ENCODE peak calls at places on chromosomes 11 and 22, in eight cellular contexts. Q is PC-9, G is progenitor cell of endocrine pancreas, C is HCT116, N is K562, M is breast epithelium, B is fibroblast of the aortic adventitia, D is neural progenitor cell. K is an unnamed sample.

GRCh38 chr11:50174189-50174588 is 141.5 kb downstream of the OR4C45 start:
- DNase-seq in Q (no peak), G (no peak), C (no peak), N (no peak), M (no peak), B (peak), D (no peak), K (no peak)

GRCh38 chr11:68099474-68100405 is 21.4 kb downstream of the CHKA start:
- DNase-seq in Q (no peak), G (peak), C (no peak), N (peak), M (no peak), B (peak), D (no peak), K (no peak)

GRCh38 chr11:1829039-1829820 is 5.6 kb upstream of the SYT8 start:
- DNase-seq in Q (peak), G (no peak), C (no peak), N (no peak), M (no peak), B (peak), D (no peak), K (no peak)

GRCh38 chr22:44916281-44917231 is 93.2 kb downstream of the PHF21B start:
- DNase-seq in Q (no peak), G (no peak), C (no peak), N (no peak), M (peak), B (no peak), D (no peak), K (no peak)

GRCh38 chr11:12159351-12160099 is 49.1 kb downstream of the MICAL2 start:
- DNase-seq in Q (no peak), G (no peak), C (no peak), N (no peak), M (no peak), B (peak), D (no peak), K (no peak)

GRCh38 chr11:100831929-100832480 is 144.9 kb downstream of the ARHGAP42 start:
- DNase-seq in Q (no peak), G (no peak), C (no peak), N (no peak), M (no peak), B (no peak), D (no peak), K (no peak)

GRCh38 chr11:93216511-93217121 is 18.8 kb upstream of the SLC36A4 start:
- DNase-seq in Q (no peak), G (no peak), C (no peak), N (no peak), M (no peak), B (no peak), D (no peak), K (no peak)

GRCh38 chr11:92140021-92140420 is 84.6 kb upstream of the FAT3 start:
- DNase-seq in Q (peak), G (no peak), C (no peak), N (no peak), M (no peak), B (no peak), D (no peak), K (no peak)

GRCh38 chr11:76891793-76892192 is 31.1 kb downstream of the ACER3 start:
- DNase-seq in Q (no peak), G (no peak), C (no peak), N (no peak), M (no peak), B (no peak), D (no peak), K (no peak)

GRCh38 chr11:2525941-2526807 is 81.4 kb downstream of the KCNQ1 start:
- DNase-seq in Q (no peak), G (peak), C (no peak), N (no peak), M (peak), B (no peak), D (no peak), K (peak)

GRCh38 chr11:130888790-130889189 is 27.5 kb downstream of the SNX19 start:
- DNase-seq in Q (no peak), G (no peak), C (no peak), N (no peak), M (no peak), B (no peak), D (no peak), K (no peak)

GRCh38 chr11:105189586-105189985 is 50.0 kb upstream of the CARD18 start:
- DNase-seq in Q (no peak), G (no peak), C (no peak), N (no peak), M (no peak), B (peak), D (no peak), K (no peak)

GRCh38 chr11:105582497-105582896 is 27.4 kb upstream of the GRIA4 start:
- DNase-seq in Q (no peak), G (no peak), C (no peak), N (no peak), M (no peak), B (no peak), D (no peak), K (no peak)

GRCh38 chr11:1557904-1558831 is 13.9 kb downstream of the DUSP8 start:
- DNase-seq in Q (peak), G (no peak), C (no peak), N (no peak), M (no peak), B (peak), D (no peak), K (no peak)

GRCh38 chr11:111422494-111423249 is 43.6 kb upstream of the POU2AF1 start:
- DNase-seq in Q (peak), G (peak), C (peak), N (peak), M (no peak), B (peak), D (peak), K (peak)

GRCh38 chr11:130216591-130217132 is 57.1 kb downstream of the ST14 start:
- DNase-seq in Q (no peak), G (no peak), C (no peak), N (no peak), M (no peak), B (no peak), D (no peak), K (peak)

GRCh38 chr22:47293368-47294221 is 531.1 kb downstream of the TBC1D22A start:
- DNase-seq in Q (no peak), G (no peak), C (no peak), N (no peak), M (peak), B (no peak), D (no peak), K (no peak)

GRCh38 chr11:61079416-61080150 is 22.7 kb upstream of the CD5 start:
- DNase-seq in Q (no peak), G (no peak), C (no peak), N (no peak), M (no peak), B (no peak), D (peak), K (no peak)

DNA sequence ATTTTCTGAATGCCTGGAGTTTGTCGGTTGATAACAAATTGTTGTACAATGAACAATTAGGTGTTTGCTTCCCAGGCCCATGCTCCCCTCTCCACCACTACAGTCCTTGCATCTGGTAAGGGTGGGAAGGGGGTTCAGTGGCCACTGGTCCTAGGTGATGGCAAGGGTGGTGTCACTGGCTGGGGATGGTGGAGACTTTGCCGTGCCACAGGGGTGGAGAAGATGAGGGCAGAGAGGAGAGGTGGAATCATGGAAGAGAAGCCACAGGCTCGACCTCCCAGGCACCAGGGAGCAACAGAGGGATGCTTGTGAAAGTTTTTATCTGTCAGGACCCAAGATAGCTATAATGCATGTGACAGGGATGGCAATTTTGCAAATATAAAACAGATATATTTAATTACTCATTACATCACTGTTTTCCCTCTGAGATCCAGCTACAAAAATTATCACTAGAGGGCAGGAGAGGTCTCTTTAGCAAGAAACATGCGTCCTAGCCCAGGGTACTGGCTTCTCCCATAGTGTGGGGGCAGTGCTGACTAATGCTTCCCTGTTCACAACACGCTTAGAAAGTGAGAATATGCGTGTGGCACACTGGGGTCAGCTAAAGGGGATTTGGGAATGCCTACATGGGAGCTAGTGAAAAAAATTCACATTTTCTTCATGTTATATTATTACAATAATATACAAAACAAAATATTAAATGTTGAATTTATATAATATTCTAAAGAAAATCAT is 49.0 kb upstream of the AMPD3 start:
- DNase-seq in Q (peak), G (peak), C (peak), N (peak), M (no peak), B (peak), D (peak), K (peak)
- TF ChIP-seq CTCF in Q (peak), G (peak), C (peak), N (peak), M (no peak), B (peak), D (peak), K (peak)

DNA sequence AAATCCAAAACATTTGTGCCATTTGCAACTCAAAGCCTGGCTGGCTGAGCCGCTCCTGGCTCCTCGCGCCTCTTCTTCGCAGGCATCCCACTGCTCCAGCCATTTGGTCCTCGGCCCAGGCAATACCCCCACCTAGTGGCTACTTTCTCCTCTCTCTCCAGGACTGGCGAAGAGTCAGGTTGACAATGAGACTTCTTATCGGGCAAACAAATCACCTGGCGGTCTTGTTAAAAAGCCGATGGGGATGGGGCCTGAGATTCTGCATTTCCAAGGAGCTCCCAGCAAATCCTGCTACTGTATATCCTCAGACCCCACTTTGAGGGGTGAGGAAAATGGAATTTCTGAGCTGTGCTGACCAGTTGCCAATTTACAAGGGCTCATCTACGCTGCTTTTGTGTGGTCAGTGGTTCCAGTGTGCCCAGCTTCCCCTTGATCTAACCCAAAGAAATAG is 89.0 kb downstream of the ISX start:
- DNase-seq in Q (peak), G (peak), C (peak), N (peak), M (peak), B (peak), D (peak), K (peak)
- TF ChIP-seq CTCF in Q (peak), G (peak), C (peak), N (peak), M (no peak), B (peak), D (peak), K (peak)

DNA sequence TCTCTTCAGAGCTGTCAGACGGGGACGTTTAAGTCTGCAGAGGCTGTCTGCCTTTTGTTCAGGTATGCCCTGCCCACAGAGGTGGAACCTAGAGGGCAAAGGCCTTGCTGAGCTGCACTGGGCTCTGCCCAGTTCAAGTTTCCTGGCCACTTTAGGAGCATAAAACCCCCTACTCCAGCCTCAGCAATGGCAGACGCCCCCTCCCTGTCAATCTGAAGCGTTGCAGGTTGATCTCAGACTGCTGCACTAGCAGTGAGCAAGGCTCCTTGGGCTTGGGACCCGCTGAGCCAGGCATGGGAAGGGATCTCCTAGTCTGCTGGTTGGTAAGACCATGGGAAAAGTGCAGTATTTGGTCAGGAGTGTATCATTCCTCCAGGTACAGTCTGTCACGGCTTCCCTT is 66.6 kb upstream of the TP53I11 start:
- DNase-seq in Q (no peak), G (no peak), C (no peak), N (no peak), M (no peak), B (no peak), D (peak), K (no peak)
- TF ChIP-seq CTCF in Q (peak), G (peak), C (peak), N (no peak), M (no peak), B (no peak), D (peak), K (no peak)

DNA sequence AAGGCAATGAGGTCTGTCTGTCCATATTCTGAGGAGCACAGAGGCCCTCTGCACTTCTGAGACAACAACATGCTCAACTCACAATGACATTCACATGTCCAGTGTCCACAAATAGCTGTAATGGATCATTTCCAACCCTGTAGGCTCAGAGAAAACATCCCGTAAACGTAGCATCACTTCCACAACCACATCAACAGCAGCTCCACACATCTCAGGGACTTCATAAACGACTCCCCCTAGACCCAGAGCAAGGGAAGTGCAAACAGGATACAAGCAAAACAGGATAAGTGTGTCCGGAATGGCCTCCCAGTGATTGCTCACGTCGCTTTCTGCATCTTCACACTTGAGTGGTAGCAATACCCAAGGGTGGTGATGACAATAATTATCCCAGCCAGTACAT is 100.2 kb downstream of the SYN3 start:
- DNase-seq in Q (no peak), G (no peak), C (no peak), N (no peak), M (no peak), B (no peak), D (peak), K (no peak)
- TF ChIP-seq CTCF in Q (no peak), G (no peak), C (no peak), N (no peak), M (no peak), B (no peak), D (peak), K (no peak)

GRCh38 chr11:75423721-75424120 is 9.3 kb downstream of the KLHL35 start:
- DNase-seq in Q (no peak), G (no peak), C (no peak), N (no peak), M (no peak), B (no peak), D (no peak), K (no peak)

GRCh38 chr11:75422248-75423231 is 10.5 kb downstream of the KLHL35 start:
- DNase-seq in Q (peak), G (peak), C (no peak), N (peak), M (peak), B (no peak), D (no peak), K (no peak)

GRCh38 chr11:75420224-75421034 is 12.6 kb downstream of the KLHL35 start:
- DNase-seq in Q (no peak), G (no peak), C (no peak), N (peak), M (no peak), B (no peak), D (no peak), K (no peak)

GRCh38 chr11:75421902-75422247 is 11.1 kb downstream of the KLHL35 start:
- DNase-seq in Q (no peak), G (no peak), C (no peak), N (no peak), M (no peak), B (no peak), D (no peak), K (no peak)

GRCh38 chr11:75421035-75421602 is 11.9 kb downstream of the KLHL35 start:
- DNase-seq in Q (no peak), G (no peak), C (no peak), N (peak), M (no peak), B (no peak), D (peak), K (no peak)
- TF ChIP-seq CTCF in Q (no peak), G (no peak), C (no peak), N (no peak), M (no peak), B (no peak), D (no peak), K (no peak)

DNA sequence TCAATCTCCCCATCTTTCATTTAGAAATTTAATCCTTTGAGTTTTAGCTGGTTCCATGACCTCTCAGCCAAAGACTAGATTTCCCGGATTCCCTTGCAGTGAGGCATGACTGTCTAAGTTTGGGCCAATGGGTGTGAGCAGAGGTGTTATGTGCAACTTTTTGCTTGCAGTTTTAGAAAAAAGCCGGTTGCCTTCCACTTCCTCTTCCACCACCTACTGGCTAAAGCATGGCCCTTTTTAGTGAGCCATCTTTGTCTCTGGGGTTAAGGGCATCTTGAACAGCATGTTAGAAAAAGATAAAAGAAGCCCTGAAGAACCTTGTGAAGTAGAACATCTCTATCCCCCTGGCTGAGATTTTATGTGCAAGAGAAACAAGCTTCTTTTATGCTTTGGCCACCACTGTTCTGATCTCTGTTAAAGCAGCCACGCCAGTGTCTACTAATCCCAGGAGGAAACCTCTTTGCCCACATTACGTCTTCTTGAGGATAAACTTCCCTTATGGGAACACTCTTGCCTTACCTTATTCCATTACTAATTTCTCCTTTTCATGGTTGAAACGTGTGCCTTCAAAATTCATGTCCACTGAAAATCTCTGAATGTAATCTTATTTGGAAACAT is 279.9 kb downstream of the TENM4 start:
- DNase-seq in Q (no peak), G (no peak), C (no peak), N (no peak), M (no peak), B (peak), D (peak), K (peak)
- TF ChIP-seq CTCF in Q (no peak), G (peak), C (peak), N (no peak), M (no peak), B (peak), D (peak), K (peak)

GRCh38 chr11:67095214-67095507 is 23.9 kb upstream of the KDM2A start:
- DNase-seq in Q (no peak), G (no peak), C (no peak), N (no peak), M (no peak), B (no peak), D (no peak), K (no peak)
- TF ChIP-seq CTCF in Q (peak), G (no peak), C (no peak), N (no peak), M (no peak), B (no peak), D (no peak), K (no peak)

DNA sequence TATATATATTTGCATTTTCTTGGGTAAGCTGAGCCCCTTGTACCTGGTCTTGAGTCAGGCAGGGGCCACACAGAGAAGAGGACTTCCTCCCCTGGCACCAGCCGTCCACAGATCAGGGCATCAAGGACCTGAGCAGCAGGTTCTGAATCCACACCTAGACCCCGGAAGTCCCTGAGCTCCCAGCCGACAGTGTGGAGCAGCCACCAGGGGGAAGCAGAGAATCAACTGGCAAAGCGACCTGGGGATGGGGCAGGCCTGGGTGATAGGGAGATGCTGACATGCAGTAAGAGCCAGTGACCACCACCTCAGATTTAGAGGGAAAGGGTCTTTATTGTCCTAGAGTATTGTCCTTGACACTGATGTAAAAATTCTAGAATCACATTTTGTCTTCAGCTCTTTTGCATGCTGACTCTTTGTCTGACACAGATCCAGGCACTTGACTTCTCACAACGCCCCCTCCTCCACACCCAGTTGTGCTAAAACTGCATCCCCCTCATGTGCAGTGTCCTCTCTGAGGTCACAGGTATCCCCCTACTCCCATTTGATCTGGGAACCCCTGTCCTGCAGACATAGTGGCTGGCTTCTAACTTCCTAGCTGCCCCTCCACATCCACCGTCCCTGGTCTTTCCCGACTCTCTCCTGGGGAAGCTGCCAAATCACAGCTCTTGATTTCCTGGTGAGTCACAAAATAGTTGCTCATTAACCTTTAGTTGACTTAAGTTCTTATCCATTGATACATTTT is 109.3 kb downstream of the GGTLC2 start:
- DNase-seq in Q (peak), G (peak), C (peak), N (peak), M (no peak), B (peak), D (peak), K (peak)
- TF ChIP-seq CTCF in Q (peak), G (peak), C (peak), N (peak), M (no peak), B (peak), D (peak), K (peak)

GRCh38 chr11:45961841-45962240 is 39.4 kb downstream of the LARGE2 start:
- DNase-seq in Q (no peak), G (no peak), C (no peak), N (no peak), M (no peak), B (no peak), D (no peak), K (no peak)

GRCh38 chr11:45960387-45961110 is 38.1 kb downstream of the LARGE2 start:
- DNase-seq in Q (no peak), G (no peak), C (no peak), N (no peak), M (no peak), B (peak), D (no peak), K (no peak)

GRCh38 chr11:45967506-45967905 is 45.0 kb downstream of the LARGE2 start:
- DNase-seq in Q (no peak), G (no peak), C (no peak), N (no peak), M (no peak), B (no peak), D (no peak), K (no peak)

GRCh38 chr11:45959851-45960250 is 37.4 kb downstream of the LARGE2 start:
- DNase-seq in Q (no peak), G (no peak), C (no peak), N (no peak), M (no peak), B (peak), D (no peak), K (no peak)

GRCh38 chr11:45964911-45965389 is 42.5 kb downstream of the LARGE2 start:
- DNase-seq in Q (peak), G (peak), C (peak), N (peak), M (peak), B (peak), D (peak), K (peak)
- TF ChIP-seq CTCF in Q (peak), G (peak), C (peak), N (peak), M (peak), B (peak), D (peak), K (peak)

K was measured in nephron progenitor cell.